ENCODE peak calls at places on chromosomes 7 and 10, in four cellular contexts. Z is activated CD8-positive, alpha-beta T cell treated with anti-CD3 and anti-CD28 coated beads for 36 hours; W is cardiac fibroblast; I is GM23338. A is an unnamed sample.

GRCh38 chr10:478471-479245 is 210.8 kb downstream of the DIP2C start:
- DNase-seq in Z (no peak), W (no peak), I (no peak), A (no peak)

GRCh38 chr10:50398383-50398782 is 147.1 kb upstream of the ASAH2 start:
- DNase-seq in Z (no peak), W (peak), I (no peak), A (peak)

GRCh38 chr10:122954731-122955050 is 664 bp upstream of the C10orf88 start:
- DNase-seq in Z (no peak), W (no peak), I (no peak), A (no peak)

GRCh38 chr10:70715853-70716795 is 43.8 kb downstream of the ADAMTS14 start:
- DNase-seq in Z (peak), W (peak), I (peak), A (peak)

GRCh38 chr10:116590590-116591444 is at the start of gene PNLIPRP1:
- DNase-seq in Z (no peak), W (no peak), I (no peak), A (no peak)

GRCh38 chr7:159066816-159067601 is 77.7 kb downstream of the VIPR2 start:
- DNase-seq in Z (no peak), W (no peak), I (no peak), A (no peak)

GRCh38 chr7:28921822-28922221 is 36.3 kb downstream of the TRIL start:
- DNase-seq in Z (peak), W (peak), I (peak), A (peak)

GRCh38 chr10:96663794-96664193 is 56.5 kb downstream of the PIK3AP1 start:
- DNase-seq in Z (no peak), W (no peak), I (no peak), A (no peak)

GRCh38 chr7:44454348-44454747 is 36.1 kb downstream of the NUDCD3 start:
- DNase-seq in Z (peak), W (no peak), I (no peak), A (no peak)

GRCh38 chr10:91006001-91006751 is 85.3 kb upstream of the ANKRD1 start:
- DNase-seq in Z (peak), W (peak), I (peak), A (peak)

GRCh38 chr7:148337566-148337965 is 253.0 kb upstream of the C7orf33 start:
- DNase-seq in Z (no peak), W (no peak), I (no peak), A (no peak)

GRCh38 chr10:16626697-16627096 is 105.0 kb upstream of the C1QL3 start:
- DNase-seq in Z (no peak), W (no peak), I (peak), A (no peak)

GRCh38 chr10:58044072-58044471 is 223.6 kb downstream of the IPMK start:
- DNase-seq in Z (no peak), W (peak), I (no peak), A (peak)

GRCh38 chr10:72086466-72087391 is 1.6 kb downstream of the SPOCK2 start:
- DNase-seq in Z (peak), W (no peak), I (peak), A (no peak)

GRCh38 chr7:139109983-139110411 is 477 bp upstream of the ZC3HAV1 start:
- DNase-seq in Z (no peak), W (no peak), I (no peak), A (no peak)

GRCh38 chr7:139106959-139107358 is 2.6 kb downstream of the ZC3HAV1 start:
- DNase-seq in Z (no peak), W (no peak), I (no peak), A (no peak)

GRCh38 chr7:139111147-139111546 is 1.6 kb upstream of the ZC3HAV1 start:
- DNase-seq in Z (no peak), W (no peak), I (no peak), A (no peak)

GRCh38 chr7:139108256-139109187 is 998 bp downstream of the ZC3HAV1 start:
- DNase-seq in Z (peak), W (peak), I (peak), A (peak)

DNA sequence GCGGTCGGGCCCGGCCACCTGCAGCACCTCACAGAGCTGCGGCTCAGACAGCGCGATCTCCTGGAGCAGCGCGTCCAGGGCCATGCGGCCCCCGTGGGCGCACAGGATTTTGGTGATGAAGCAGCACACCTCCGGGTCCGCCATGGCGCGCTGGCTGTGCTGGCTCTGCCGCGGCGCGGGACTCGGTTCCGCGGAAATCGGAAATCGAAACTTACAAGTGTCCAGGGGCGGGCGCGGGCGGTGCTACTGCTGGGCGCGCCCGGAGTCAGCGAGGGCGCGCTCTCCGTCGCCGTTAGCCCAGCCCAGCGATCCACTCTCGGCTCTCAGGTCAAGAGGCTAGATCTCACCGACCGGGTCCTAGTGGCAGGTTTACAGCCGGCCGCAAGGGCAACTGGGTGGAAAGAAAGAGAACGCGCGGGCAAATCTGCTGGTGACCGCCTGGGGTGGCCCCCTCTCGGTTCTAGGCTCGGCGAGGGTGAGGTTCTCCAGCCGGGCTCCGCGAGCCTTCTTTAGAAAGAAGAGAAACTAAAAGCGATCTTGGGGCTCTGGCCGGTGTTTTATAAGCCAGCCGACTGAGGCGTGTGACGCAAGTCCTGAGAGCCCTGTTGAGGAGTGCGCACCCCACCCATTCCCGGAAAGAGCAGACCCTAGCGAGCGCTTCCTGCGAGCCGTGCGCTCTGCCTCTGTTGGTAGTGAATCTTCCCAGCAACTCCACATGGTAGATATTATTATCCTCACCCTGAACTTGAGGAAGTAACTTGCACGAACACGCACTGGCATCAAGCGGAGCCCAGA is at the start of gene ZC3HAV1:
- DNase-seq in Z (peak), W (peak), I (peak), A (peak)
- TF ChIP-seq CTCF in Z (no peak), W (no peak), I (no peak), A (no peak)

DNA sequence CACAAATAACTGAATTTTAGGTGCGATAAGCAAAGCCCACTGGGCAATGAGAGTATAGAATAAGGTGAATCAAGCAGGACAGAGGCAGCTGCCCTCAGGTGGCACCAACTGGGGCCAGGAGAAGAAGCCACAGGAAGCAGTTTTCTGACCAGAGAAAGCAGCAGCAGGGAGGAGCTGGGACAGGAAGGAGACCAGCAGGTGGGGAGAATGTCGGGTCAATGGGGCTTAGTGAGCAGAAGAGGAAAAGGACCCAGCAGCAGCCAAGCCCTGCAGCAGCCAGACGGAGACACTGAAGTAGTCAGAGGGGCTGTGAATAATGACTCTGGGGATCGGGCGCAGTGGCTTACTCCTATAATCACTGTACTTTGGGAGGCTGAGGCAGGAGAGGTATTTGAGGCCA is 209.6 kb upstream of the SH2B2 start:
- DNase-seq in Z (no peak), W (no peak), I (peak), A (no peak)
- TF ChIP-seq CTCF in Z (no peak), W (no peak), I (no peak), A (no peak)

DNA sequence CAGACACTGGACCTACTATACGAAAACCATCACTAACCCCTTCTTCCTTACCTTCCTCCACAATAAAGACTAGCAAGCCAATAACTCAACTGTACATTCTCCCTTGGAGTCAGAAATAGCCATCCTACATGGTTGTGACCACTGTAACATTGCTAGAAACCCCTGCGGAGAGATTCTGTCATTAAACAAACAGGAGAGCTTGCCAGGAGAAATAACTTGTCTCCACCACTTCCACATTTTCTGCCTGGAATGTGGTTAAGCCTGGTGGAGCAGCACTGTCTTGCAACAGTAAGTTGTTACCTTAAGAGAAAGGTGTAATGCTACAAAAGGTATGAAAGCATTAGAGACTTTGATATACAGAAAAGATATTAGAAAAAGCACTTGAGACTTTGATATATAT is 45.8 kb downstream of the THSD7A start:
- DNase-seq in Z (no peak), W (peak), I (peak), A (peak)
- TF ChIP-seq CTCF in Z (no peak), W (no peak), I (no peak), A (no peak)

DNA sequence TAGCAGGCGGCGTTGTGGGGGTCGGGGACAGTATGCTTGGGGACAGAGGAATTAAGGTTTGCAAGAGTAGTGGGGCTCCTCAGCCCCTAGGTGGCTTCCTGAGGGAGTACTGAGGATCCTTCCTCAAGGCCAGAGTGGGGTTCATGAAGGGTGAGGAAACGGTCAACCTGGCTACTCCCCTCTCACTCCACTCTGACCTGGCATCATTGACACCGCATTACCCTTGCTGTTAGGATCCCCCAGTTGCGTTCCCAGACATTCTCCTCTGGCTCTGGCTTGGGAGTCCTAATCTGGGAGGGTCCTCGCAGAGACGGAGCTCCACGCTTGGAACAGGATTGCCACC is 496 bp downstream of the EPHB6 start:
- DNase-seq in Z (no peak), W (peak), I (peak), A (no peak)
- TF ChIP-seq CTCF in Z (no peak), W (no peak), I (no peak), A (peak)

GRCh38 chr7:3201937-3202715 is 98.9 kb upstream of the SDK1 start:
- DNase-seq in Z (no peak), W (peak), I (no peak), A (no peak)

GRCh38 chr7:3198316-3198715 is 102.7 kb upstream of the SDK1 start:
- DNase-seq in Z (no peak), W (no peak), I (no peak), A (no peak)

GRCh38 chr7:3197567-3198212 is 103.4 kb upstream of the SDK1 start:
- DNase-seq in Z (no peak), W (no peak), I (no peak), A (no peak)

GRCh38 chr7:3201306-3201705 is 99.7 kb upstream of the SDK1 start:
- DNase-seq in Z (no peak), W (no peak), I (no peak), A (peak)

DNA sequence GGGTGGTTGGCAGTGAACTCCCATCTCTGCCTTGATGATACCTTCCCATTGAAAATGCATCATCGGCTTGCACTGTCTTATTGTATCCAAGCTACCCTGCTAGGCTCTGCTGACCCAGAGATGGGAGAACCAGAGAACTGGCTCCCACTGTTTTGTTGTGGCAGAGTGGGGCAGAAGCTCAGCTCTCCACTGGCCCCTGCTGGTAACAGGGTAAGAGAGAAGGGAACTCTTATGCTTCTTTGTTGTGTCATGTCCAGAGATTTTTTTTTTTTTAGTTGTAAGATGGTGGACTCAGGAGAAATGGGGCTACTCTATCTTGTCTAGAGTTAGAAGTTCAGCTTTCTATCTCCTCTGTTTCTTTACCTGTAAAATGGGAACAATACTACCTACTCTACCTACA is 100.5 kb upstream of the SDK1 start:
- DNase-seq in Z (peak), W (peak), I (peak), A (peak)
- TF ChIP-seq CTCF in Z (peak), W (peak), I (peak), A (peak)

A was measured in foreskin fibroblast.